ENCODE peak calls at places on chromosomes 4 and X, in seven cellular contexts. O, Z, U, D, Q, P and W are unnamed samples.

GRCh38 chr4:123856689-123857545 is 460.3 kb downstream of the SPRY1 start:
- DNase-seq in O (no peak), Z (peak), U (peak), D (no peak), Q (peak), P (peak), W (peak)

GRCh38 chr4:184371390-184371787 is 103.0 kb downstream of the IRF2 start:
- DNase-seq in O (no peak), Z (no peak), U (no peak), D (no peak), Q (no peak), P (no peak), W (no peak)

GRCh38 chr4:151538963-151539362 is 130.0 kb downstream of the FHIP1A start:
- DNase-seq in O (no peak), Z (no peak), U (no peak), D (no peak), Q (no peak), P (no peak), W (no peak)

GRCh38 chrX:65643046-65643785 is 24.2 kb upstream of the MSN start:
- DNase-seq in O (peak), Z (peak), U (peak), D (no peak), Q (no peak), P (no peak), W (no peak)

GRCh38 chr4:20658456-20658855 is 41.8 kb upstream of the PACRGL start:
- DNase-seq in O (no peak), Z (no peak), U (no peak), D (no peak), Q (no peak), P (no peak), W (no peak)

GRCh38 chrX:11151799-11152591 is 40.9 kb downstream of the HCCS start:
- DNase-seq in O (no peak), Z (no peak), U (peak), D (no peak), Q (no peak), P (no peak), W (no peak)

GRCh38 chrX:37599735-37600134 is 28.3 kb downstream of the LANCL3 start:
- DNase-seq in O (no peak), Z (no peak), U (no peak), D (no peak), Q (no peak), P (no peak), W (no peak)

GRCh38 chr4:1373892-1374705 is 27.1 kb downstream of the UVSSA start:
- DNase-seq in O (no peak), Z (no peak), U (no peak), D (no peak), Q (no peak), P (no peak), W (peak)

GRCh38 chr4:168612435-168613139 is 115.7 kb downstream of the PALLD start:
- DNase-seq in O (no peak), Z (no peak), U (peak), D (no peak), Q (no peak), P (no peak), W (no peak)

GRCh38 chrX:28997716-28998115 is 410.5 kb downstream of the IL1RAPL1 start:
- DNase-seq in O (no peak), Z (no peak), U (peak), D (no peak), Q (no peak), P (no peak), W (no peak)

GRCh38 chrX:30504309-30504708 is 73.3 kb downstream of the TASL start:
- DNase-seq in O (peak), Z (peak), U (peak), D (no peak), Q (peak), P (no peak), W (no peak)

GRCh38 chrX:119410027-119410819 is 11.1 kb downstream of the SLC25A43 start:
- DNase-seq in O (peak), Z (peak), U (peak), D (no peak), Q (no peak), P (peak), W (no peak)

GRCh38 chrX:17500145-17500579 is 125.2 kb downstream of the NHS start:
- DNase-seq in O (no peak), Z (peak), U (peak), D (no peak), Q (no peak), P (no peak), W (no peak)

GRCh38 chr4:125390126-125390525 is 75.4 kb downstream of the FAT4 start:
- DNase-seq in O (no peak), Z (no peak), U (peak), D (no peak), Q (no peak), P (no peak), W (no peak)

GRCh38 chr4:7375427-7375826 is 59.3 kb downstream of the PSAPL1 start:
- DNase-seq in O (no peak), Z (no peak), U (no peak), D (no peak), Q (no peak), P (peak), W (no peak)

GRCh38 chr4:105197777-105198176 is 51.1 kb downstream of the TET2 start:
- DNase-seq in O (no peak), Z (no peak), U (peak), D (no peak), Q (no peak), P (no peak), W (no peak)

GRCh38 chr4:27003602-27004238 is 143.1 kb downstream of the STIM2 start:
- DNase-seq in O (no peak), Z (no peak), U (peak), D (no peak), Q (no peak), P (no peak), W (no peak)

GRCh38 chr4:99885063-99885664 is 9.1 kb downstream of the LAMTOR3 start:
- DNase-seq in O (peak), Z (peak), U (peak), D (no peak), Q (peak), P (no peak), W (no peak)

GRCh38 chr4:6380746-6381411 is 91.5 kb downstream of the PPP2R2C start:
- DNase-seq in O (no peak), Z (no peak), U (no peak), D (no peak), Q (no peak), P (peak), W (no peak)

GRCh38 chr4:80948995-80949394 is 81.5 kb upstream of the BMP3 start:
- DNase-seq in O (peak), Z (no peak), U (no peak), D (no peak), Q (no peak), P (no peak), W (no peak)

GRCh38 chrX:4268676-4269075 is 555.2 kb upstream of the PRKX start:
- DNase-seq in O (no peak), Z (peak), U (no peak), D (no peak), Q (no peak), P (no peak), W (no peak)

GRCh38 chr4:149638073-149638472 is 177.6 kb downstream of the IQCM start:
- DNase-seq in O (no peak), Z (no peak), U (peak), D (no peak), Q (no peak), P (no peak), W (no peak)

GRCh38 chr4:150395872-150396271 is 186.1 kb upstream of the MAB21L2 start:
- DNase-seq in O (no peak), Z (no peak), U (no peak), D (no peak), Q (no peak), P (no peak), W (no peak)

GRCh38 chr4:98284640-98285046 is 23.5 kb downstream of the RAP1GDS1 start:
- DNase-seq in O (peak), Z (peak), U (peak), D (no peak), Q (peak), P (no peak), W (no peak)

GRCh38 chrX:133171962-133172708 is 46.0 kb downstream of the TFDP3 start:
- DNase-seq in O (peak), Z (peak), U (peak), D (no peak), Q (peak), P (no peak), W (no peak)

GRCh38 chr4:7414046-7414445 is 20.7 kb downstream of the PSAPL1 start:
- DNase-seq in O (no peak), Z (no peak), U (no peak), D (no peak), Q (no peak), P (no peak), W (no peak)